ENCODE peak calls at places on chromosomes 6 and 20, in nine cellular contexts. A, L, J, C, P, G, E, S and O are unnamed samples.

GRCh38 chr6:49027644-49028043 is 435.4 kb downstream of the MMUT start:
- DNase-seq in A (no peak), L (no peak), J (no peak), C (no peak), P (no peak), G (no peak), E (no peak), S (no peak), O (no peak)

GRCh38 chr20:59033616-59034165 is 1.6 kb upstream of the ATP5F1E start:
- DNase-seq in A (no peak), L (no peak), J (no peak), C (no peak), P (no peak), G (no peak), E (no peak), S (no peak), O (no peak)

GRCh38 chr6:46940433-46941226 is 18.9 kb upstream of the ADGRF5 start:
- DNase-seq in A (no peak), L (no peak), J (no peak), C (no peak), P (no peak), G (no peak), E (no peak), S (no peak), O (no peak)

GRCh38 chr6:113672691-113673149 is 184.4 kb upstream of the MARCKS start:
- DNase-seq in A (no peak), L (peak; percentile 54), J (no peak), C (no peak), P (no peak), G (peak; percentile 72), E (no peak), S (peak; percentile 66), O (peak; percentile 40)

GRCh38 chr6:70675822-70676221 is 8.1 kb downstream of the SMAP1 start:
- DNase-seq in A (no peak), L (no peak), J (no peak), C (no peak), P (no peak), G (no peak), E (no peak), S (no peak), O (no peak)

GRCh38 chr6:147167009-147167408 is 37.2 kb upstream of the STXBP5 start:
- DNase-seq in A (no peak), L (no peak), J (no peak), C (no peak), P (no peak), G (no peak), E (no peak), S (peak; percentile 30), O (no peak)

GRCh38 chr6:166470863-166471410 is 88.2 kb upstream of the MPC1 start:
- DNase-seq in A (no peak), L (no peak), J (no peak), C (no peak), P (no peak), G (peak; percentile 47), E (no peak), S (no peak), O (peak; percentile 4)

GRCh38 chr6:70863343-70863742 is 93.5 kb downstream of the B3GAT2 start:
- DNase-seq in A (no peak), L (no peak), J (no peak), C (no peak), P (no peak), G (no peak), E (no peak), S (no peak), O (no peak)

GRCh38 chr20:48015943-48016723 is 230.9 kb upstream of the SULF2 start:
- DNase-seq in A (no peak), L (peak; percentile 93), J (no peak), C (no peak), P (no peak), G (no peak), E (no peak), S (peak; percentile 99), O (no peak)

GRCh38 chr6:134995536-134995935 is 45.6 kb upstream of the ALDH8A1 start:
- DNase-seq in A (no peak), L (no peak), J (no peak), C (no peak), P (no peak), G (no peak), E (no peak), S (no peak), O (no peak)

GRCh38 chr6:37103169-37104039 is 66.5 kb upstream of the PIM1 start:
- DNase-seq in A (no peak), L (no peak), J (no peak), C (peak; percentile 25), P (peak; percentile 85), G (peak; percentile 65), E (peak; percentile 41), S (no peak), O (peak; percentile 74)